ENCODE peak calls at places on chromosomes 3 and 15, in four cellular contexts. K, F, S and P are unnamed samples.

GRCh38 chr3:7506606-7507180 is 645.8 kb downstream of the GRM7 start:
- DNase-seq in K (no peak), F (no peak), S (peak), P (no peak)

GRCh38 chr15:31338318-31338878 is 11.8 kb downstream of the KLF13 start:
- DNase-seq in K (no peak), F (no peak), S (no peak), P (no peak)

GRCh38 chr15:68812069-68812468 is 8.6 kb downstream of the ANP32A start:
- DNase-seq in K (no peak), F (no peak), S (no peak), P (no peak)

GRCh38 chr15:42071717-42072116 is 22.6 kb downstream of the PLA2G4D start:
- DNase-seq in K (no peak), F (no peak), S (no peak), P (no peak)

GRCh38 chr3:193982258-193982659 is 153.7 kb upstream of the HES1 start:
- DNase-seq in K (peak), F (no peak), S (peak), P (no peak)

GRCh38 chr3:61813656-61814055 is 252.3 kb downstream of the PTPRG start:
- DNase-seq in K (peak), F (no peak), S (no peak), P (no peak)

GRCh38 chr3:72034956-72035355 is 250.0 kb upstream of the PROK2 start:
- DNase-seq in K (no peak), F (no peak), S (no peak), P (no peak)

GRCh38 chr3:59540241-59540640 is 490.4 kb upstream of the CFAP20DC start:
- DNase-seq in K (no peak), F (no peak), S (peak), P (no peak)

GRCh38 chr15:78063966-78064365 is 13.5 kb downstream of the TBC1D2B start:
- DNase-seq in K (peak), F (no peak), S (no peak), P (no peak)

GRCh38 chr3:134449277-134449676 is 36.5 kb downstream of the ANAPC13 start:
- DNase-seq in K (peak), F (no peak), S (peak), P (no peak)

GRCh38 chr15:66007663-66008262 is 138.5 kb downstream of the RAB11A start:
- DNase-seq in K (no peak), F (no peak), S (no peak), P (no peak)

GRCh38 chr3:9883676-9884554 is 3.9 kb upstream of the CIDEC start:
- DNase-seq in K (peak), F (no peak), S (no peak), P (no peak)

GRCh38 chr3:127408684-127409420 is 121.0 kb upstream of the PRR20G start:
- DNase-seq in K (no peak), F (peak), S (no peak), P (peak)

GRCh38 chr3:44624696-44625528 is at the start of gene ZNF197:
- DNase-seq in K (peak), F (peak), S (peak), P (peak)
- TF ChIP-seq CTCF in K (no peak), F (no peak), S (no peak), P (peak)

GRCh38 chr15:73679964-73680363 is 4.2 kb upstream of the CD276 start:
- DNase-seq in K (no peak), F (no peak), S (no peak), P (no peak)

GRCh38 chr15:73679180-73679579 is 5.0 kb upstream of the CD276 start:
- DNase-seq in K (no peak), F (no peak), S (no peak), P (no peak)

GRCh38 chr15:73680545-73680944 is 3.6 kb upstream of the CD276 start:
- DNase-seq in K (no peak), F (no peak), S (no peak), P (no peak)

GRCh38 chr15:73677146-73677607 is 7.0 kb upstream of the CD276 start:
- DNase-seq in K (peak), F (peak), S (peak), P (peak)

GRCh38 chr15:73678498-73678897 is 5.7 kb upstream of the CD276 start:
- DNase-seq in K (no peak), F (no peak), S (no peak), P (peak)
- TF ChIP-seq CTCF in K (no peak), F (no peak), S (no peak), P (no peak)

DNA sequence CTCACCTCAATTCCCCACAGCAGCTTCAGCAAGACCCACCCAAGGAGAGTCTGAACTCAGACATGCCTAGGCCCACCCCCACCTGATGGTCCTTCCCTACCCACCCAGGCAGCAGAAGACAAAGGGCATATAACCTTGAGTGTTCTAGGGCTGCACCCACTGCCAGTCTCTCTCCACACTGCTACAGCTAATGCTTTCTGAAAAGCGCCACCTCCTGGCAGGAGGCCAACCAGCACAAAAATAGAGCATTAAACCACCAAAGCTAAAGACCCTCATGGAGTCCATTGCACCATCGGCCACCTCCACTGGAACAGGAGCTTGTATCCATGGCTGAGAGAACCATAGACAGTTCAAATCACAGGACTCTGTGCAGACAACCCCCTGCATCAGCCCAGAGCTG is 11.3 kb upstream of the RPL39L start:
- DNase-seq in K (no peak), F (peak), S (no peak), P (no peak)
- TF ChIP-seq CTCF in K (no peak), F (no peak), S (peak), P (peak)

GRCh38 chr3:168096210-168096795 is 579 bp upstream of the GOLIM4 start:
- DNase-seq in K (peak), F (peak), S (peak), P (peak)

GRCh38 chr3:168094877-168095610 is 680 bp downstream of the GOLIM4 start:
- DNase-seq in K (peak), F (no peak), S (peak), P (peak)

GRCh38 chr3:168094580-168094876 is 1.2 kb downstream of the GOLIM4 start:
- DNase-seq in K (no peak), F (peak), S (peak), P (peak)

GRCh38 chr3:168097381-168097780 is 1.7 kb upstream of the GOLIM4 start:
- DNase-seq in K (no peak), F (no peak), S (no peak), P (no peak)

DNA sequence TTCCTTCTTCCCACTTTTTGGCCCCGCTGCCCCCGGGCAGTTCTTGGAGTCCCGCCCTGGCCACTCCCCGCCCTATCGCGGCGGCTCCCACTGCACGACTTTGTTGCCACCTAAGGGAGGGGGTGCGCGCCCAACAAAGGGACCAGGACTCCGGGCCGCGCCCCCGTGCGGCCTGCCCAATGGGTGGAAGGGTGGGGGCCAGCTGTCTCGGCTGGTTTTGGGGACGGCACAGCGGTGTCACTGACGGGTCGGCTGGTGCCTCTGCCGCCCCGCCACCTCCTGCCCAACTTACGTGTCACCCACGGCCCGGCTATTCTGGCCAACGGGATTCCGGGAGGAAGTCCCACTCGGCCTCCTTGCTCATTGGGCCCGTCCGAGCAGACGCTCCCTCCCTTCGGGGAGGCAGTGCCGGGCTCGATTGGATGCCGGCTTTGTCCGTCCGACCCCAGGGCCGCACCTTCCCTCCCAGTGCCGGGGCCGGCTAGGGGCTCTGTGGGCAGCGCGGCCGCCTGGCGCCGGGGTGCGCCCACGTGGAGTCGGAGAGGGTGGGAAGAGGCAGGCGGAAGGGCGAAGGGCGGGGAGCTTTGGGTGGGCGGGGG is at the start of gene GOLIM4:
- DNase-seq in K (peak), F (peak), S (no peak), P (peak)
- TF ChIP-seq CTCF in K (no peak), F (no peak), S (no peak), P (peak)

GRCh38 chr3:43874290-43874689 is 183.6 kb downstream of the ABHD5 start:
- DNase-seq in K (peak), F (no peak), S (peak), P (peak)

GRCh38 chr3:43882976-43883680 is 192.4 kb downstream of the ABHD5 start:
- DNase-seq in K (no peak), F (no peak), S (no peak), P (no peak)

GRCh38 chr3:43883729-43884396 is 193.1 kb downstream of the ABHD5 start:
- DNase-seq in K (no peak), F (no peak), S (no peak), P (no peak)

GRCh38 chr3:43876648-43877047 is 185.9 kb downstream of the ABHD5 start:
- DNase-seq in K (no peak), F (no peak), S (no peak), P (no peak)

DNA sequence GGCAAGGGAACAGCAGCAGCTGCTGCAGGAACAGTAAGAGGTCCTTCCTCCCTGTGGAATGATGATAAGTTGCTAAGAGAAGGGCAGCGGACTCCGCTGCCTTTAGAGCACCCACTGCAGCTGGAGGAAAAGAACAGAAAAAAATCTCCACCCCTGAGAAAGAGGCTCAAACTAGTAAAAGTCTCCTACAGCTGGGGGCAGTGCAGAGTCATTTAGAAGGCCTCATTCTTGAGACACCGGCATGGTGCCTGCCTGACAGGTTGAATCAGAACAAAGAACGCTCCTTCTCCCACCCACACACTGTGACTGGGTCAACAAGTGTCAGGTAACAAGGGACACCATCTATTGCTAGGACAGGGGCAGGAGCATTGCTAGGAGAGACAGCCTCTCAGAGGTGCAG is 188.4 kb downstream of the ABHD5 start:
- DNase-seq in K (peak), F (no peak), S (peak), P (no peak)
- TF ChIP-seq CTCF in K (peak), F (no peak), S (peak), P (peak)